ENCODE peak calls at places on chromosomes 5 and 9, in nine cellular contexts. S, Y, W, M, V, B, O, K and R are unnamed samples. For H3K4me1, the result is how much of the 10 kb centered on the place peaks cover.

GRCh38 chr9:99451121-99451606 is 229.1 kb downstream of the SEC61B start:
- DNase-seq in O (peak), K (no peak), Y (no peak), M (no peak), W (peak), V (peak), B (peak), S (peak), R (no peak)

GRCh38 chr9:116088396-116088795 is 65.2 kb upstream of the PAPPA start:
- DNase-seq in K (no peak), B (no peak), S (no peak), Y (no peak), W (no peak), O (no peak), M (peak), V (no peak), R (no peak)

GRCh38 chr9:87537625-87538024 is 40.0 kb downstream of the DAPK1 start:
- DNase-seq in V (no peak), M (no peak), W (no peak), Y (no peak), B (no peak), O (no peak), K (no peak), S (no peak), R (no peak)

GRCh38 chr5:181222630-181223040 is 446 bp upstream of the TRIM41 start:
- DNase-seq in W (no peak), V (no peak), S (no peak), K (no peak), M (peak), Y (no peak), B (no peak), O (no peak), R (no peak)

GRCh38 chr5:15995206-15996052 is 184.2 kb downstream of the MARCHF11 start:
- DNase-seq in O (no peak), V (no peak), Y (no peak), M (peak), K (no peak), S (peak), W (peak), B (no peak), R (peak)

GRCh38 chr5:164346785-164347630 is 841.6 kb downstream of the MAT2B start:
- DNase-seq in K (no peak), W (no peak), O (no peak), S (no peak), Y (no peak), M (no peak), V (no peak), B (no peak), R (no peak)

GRCh38 chr5:136087961-136088871 is 44.4 kb upstream of the SMAD5 start:
- DNase-seq in B (peak), S (no peak), K (peak), W (peak), V (peak), Y (peak), O (peak), M (peak), R (no peak)

GRCh38 chr5:120615967-120616645 is 152.0 kb downstream of the PRR16 start:
- DNase-seq in S (peak), O (no peak), Y (peak), B (no peak), K (no peak), W (peak), M (peak), V (no peak), R (peak)

GRCh38 chr5:133785182-133785581 is 172.8 kb upstream of the FSTL4 start:
- DNase-seq in W (no peak), S (peak), K (no peak), O (no peak), V (no peak), Y (no peak), M (no peak), B (no peak), R (no peak)

GRCh38 chr5:138527170-138527569 is 15.9 kb downstream of the ETF1 start:
- DNase-seq in W (no peak), Y (no peak), V (no peak), M (no peak), S (no peak), K (no peak), B (no peak), O (no peak), R (no peak)
- TF ChIP-seq CTCF in W (no peak), Y (no peak), V (no peak), M (no peak), S (no peak), K (no peak), B (peak), O (no peak), R (peak)

DNA sequence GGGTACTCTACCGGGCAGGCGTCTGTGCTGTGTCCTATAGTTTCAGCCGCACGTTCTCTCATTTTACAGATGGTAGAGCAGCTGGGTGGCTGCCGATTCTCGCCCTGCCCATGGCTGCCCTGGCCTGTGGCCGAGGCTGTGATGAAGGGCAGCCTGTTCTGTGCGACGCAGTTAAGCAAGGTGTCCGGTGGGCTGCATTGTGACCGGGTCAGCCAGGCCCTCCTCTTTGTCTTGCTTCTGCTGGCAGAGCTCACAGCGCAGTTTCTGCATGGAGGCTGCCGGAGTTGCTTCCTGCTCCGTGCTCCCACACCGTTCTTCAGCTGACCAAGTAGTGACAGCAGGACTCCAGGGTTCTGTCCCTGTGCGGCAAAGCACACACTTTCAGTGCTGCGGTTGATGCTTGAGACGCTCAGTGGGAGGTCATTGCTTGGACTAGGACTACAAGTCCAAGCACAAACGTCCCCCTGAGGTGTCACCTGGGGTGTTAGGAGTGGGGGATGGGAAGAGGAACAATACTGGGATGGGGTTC is 58.0 kb downstream of the GADD45G start:
- DNase-seq in B (no peak), O (no peak), K (peak), V (no peak), M (no peak), W (no peak), Y (no peak), S (no peak), R (no peak)
- H3K4me1 ChIP-seq in B (under half), O (under half), K (under half), V (under half), M (under half), W (under half), Y (under half), S (under half), R (under half)

GRCh38 chr9:127814619-127815511 is 12.2 kb downstream of the FPGS start:
- DNase-seq in W (no peak), M (no peak), V (no peak), S (no peak), K (no peak), O (no peak), Y (no peak), B (no peak), R (no peak)
- TF ChIP-seq CTCF in W (no peak), M (no peak), V (no peak), S (no peak), K (no peak), O (no peak), Y (no peak), B (no peak), R (no peak)

DNA sequence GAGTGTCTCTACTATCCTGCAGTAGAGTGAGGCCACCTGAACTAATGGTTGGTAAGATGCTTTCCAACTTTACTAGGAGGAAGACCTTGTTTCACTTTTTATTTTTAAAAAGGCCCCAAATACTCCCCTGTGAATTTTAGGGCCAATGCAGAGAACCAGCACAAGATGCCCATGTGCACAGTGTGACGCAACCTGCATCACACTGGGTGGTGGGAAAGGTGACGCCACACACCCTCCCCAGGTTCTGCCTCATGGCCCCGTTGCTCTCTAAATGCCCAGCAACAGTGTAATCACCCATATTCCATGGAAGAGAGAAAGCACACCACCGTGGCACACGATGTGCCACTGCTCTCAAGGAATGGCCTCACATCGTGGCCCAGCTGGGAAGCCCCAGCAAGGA is 6.4 kb downstream of the SURF4 start:
- DNase-seq in Y (no peak), W (no peak), O (no peak), B (no peak), M (no peak), V (no peak), K (no peak), S (no peak), R (no peak)
- H3K4me1 ChIP-seq in Y (half or more), W (under half), O (under half), B (under half), M (under half), V (half or more), K (under half), S (under half), R (under half)

GRCh38 chr9:8860925-8861324 is 1061.3 kb upstream of the DMAC1 start:
- DNase-seq in M (peak), W (peak), Y (no peak), O (no peak), V (no peak), B (no peak), K (no peak), S (no peak), R (no peak)
- TF ChIP-seq CTCF in M (no peak), W (no peak), Y (no peak), O (no peak), V (no peak), B (no peak), K (no peak), S (no peak), R (no peak)

GRCh38 chr5:10543585-10544040 is 20.3 kb upstream of the ANKRD33B start:
- DNase-seq in M (no peak), K (no peak), V (no peak), B (no peak), W (no peak), S (no peak), O (no peak), Y (peak), R (no peak)
- H3K4me1 ChIP-seq in M (under half), K (under half), V (under half), B (under half), W (under half), S (under half), O (under half), Y (under half), R (under half)

GRCh38 chr9:35812025-35812602 is at the start of gene SPAG8:
- DNase-seq in O (peak), S (peak), M (peak), Y (peak), K (peak), V (peak), W (peak), B (peak), R (peak)

GRCh38 chr9:35811364-35812024 is 568 bp downstream of the SPAG8 start:
- DNase-seq in V (peak), O (no peak), S (no peak), W (no peak), K (no peak), B (peak), M (no peak), Y (no peak), R (no peak)

GRCh38 chr9:35814841-35815543 is at the start of gene HINT2:
- DNase-seq in M (peak), Y (peak), O (peak), K (peak), S (peak), B (peak), W (peak), V (peak), R (peak)

GRCh38 chr9:35814106-35814840 is 569 bp downstream of the HINT2 start:
- DNase-seq in W (peak), B (peak), K (peak), V (peak), M (peak), S (peak), Y (peak), O (peak), R (no peak)

DNA sequence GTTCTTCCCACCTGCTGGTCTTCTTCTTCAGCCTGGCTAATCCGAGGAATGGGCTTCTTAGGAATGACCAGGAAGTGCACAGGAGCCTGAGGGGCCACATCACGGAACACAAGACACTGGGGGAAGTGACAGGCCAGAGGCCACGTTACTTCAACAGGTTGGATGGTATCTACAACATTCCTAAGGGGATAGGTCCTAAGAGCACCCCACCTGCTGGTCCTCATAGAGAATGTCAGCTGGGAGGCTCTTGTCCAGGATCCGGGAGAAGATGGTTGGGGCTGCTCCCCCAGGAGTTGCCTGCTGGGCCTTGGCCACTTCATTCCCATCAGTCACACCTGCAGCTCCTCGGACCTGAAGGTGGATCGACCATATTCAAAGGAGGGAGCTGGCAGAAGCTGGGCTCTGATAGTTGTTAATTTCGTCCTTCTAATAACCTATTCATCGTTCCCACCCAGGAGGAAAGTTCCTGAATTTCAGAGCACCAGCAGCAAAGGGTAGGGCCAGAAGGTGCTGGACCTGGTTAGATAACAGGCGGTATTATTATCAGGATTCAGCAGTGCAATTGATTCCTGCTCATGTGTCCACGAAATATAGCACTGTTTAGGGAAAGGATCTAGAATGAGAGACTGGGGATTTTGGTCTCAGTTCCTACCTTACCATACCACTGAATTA is 1.3 kb downstream of the HINT2 start:
- DNase-seq in K (no peak), B (no peak), W (no peak), O (no peak), M (no peak), V (no peak), S (peak), Y (no peak), R (no peak)
- TF ChIP-seq CTCF in K (no peak), B (no peak), W (peak), O (no peak), M (no peak), V (peak), S (peak), Y (no peak), R (peak)

GRCh38 chr9:127559247-127559680 is 52.8 kb upstream of the STXBP1 start:
- DNase-seq in W (no peak), O (no peak), V (no peak), B (no peak), Y (no peak), M (no peak), S (no peak), K (no peak), R (no peak)
- H3K4me1 ChIP-seq in W (half or more), O (half or more), V (half or more), B (half or more), Y (half or more), M (half or more), S (under half), K (under half), R (half or more)

GRCh38 chr9:138120511-138121437 is 243.2 kb downstream of the CACNA1B start:
- DNase-seq in S (no peak), W (no peak), V (no peak), M (no peak), K (no peak), O (no peak), B (no peak), Y (peak), R (no peak)

GRCh38 chr9:138121438-138122050 is 244.0 kb downstream of the CACNA1B start:
- DNase-seq in V (no peak), W (no peak), K (no peak), M (no peak), O (no peak), S (no peak), B (no peak), Y (peak), R (no peak)

GRCh38 chr9:138122676-138123075 is 245.1 kb downstream of the CACNA1B start:
- DNase-seq in S (no peak), W (no peak), O (no peak), V (no peak), B (no peak), Y (peak), K (no peak), M (no peak), R (no peak)

GRCh38 chr9:138123086-138123485 is 245.5 kb downstream of the CACNA1B start:
- DNase-seq in S (no peak), O (no peak), M (no peak), V (no peak), W (no peak), K (no peak), Y (peak), B (no peak), R (no peak)

GRCh38 chr9:138122201-138122600 is 244.6 kb downstream of the CACNA1B start:
- DNase-seq in Y (peak), B (no peak), S (no peak), M (no peak), W (no peak), V (no peak), O (no peak), K (no peak), R (no peak)
- TF ChIP-seq CTCF in Y (no peak), B (no peak), S (no peak), M (no peak), W (no peak), V (no peak), O (no peak), K (no peak), R (no peak)

GRCh38 chr5:143188083-143188482 is 215.4 kb downstream of the NR3C1 start:
- DNase-seq in Y (no peak), O (no peak), V (no peak), M (no peak), S (no peak), W (no peak), B (no peak), K (no peak), R (no peak)
- H3K4me1 ChIP-seq in Y (under half), O (under half), V (under half), M (under half), S (under half), W (under half), B (under half), K (under half), R (under half)